ENCODE peak calls at places on chromosomes 11 and 22, in nine cellular contexts. H is T-helper 1 cell; J is GM04504; P is DMS153; W is CD8-positive, alpha-beta memory T cell; Y is putamen; V is GM12891; T is uterus; L is fibroblast of pulmonary artery. B is an unnamed sample.

GRCh38 chr11:32597914-32598313 is 14.3 kb downstream of the EIF3M start:
- DNase-seq in T (no peak), Y (no peak), V (no peak), H (no peak), L (no peak), P (no peak), W (no peak), J (no peak), B (no peak)

GRCh38 chr11:10728154-10728553 is 22.9 kb upstream of the CTR9 start:
- DNase-seq in H (no peak), T (no peak), W (no peak), V (no peak), Y (no peak), J (no peak), L (no peak), P (no peak), B (no peak)

GRCh38 chr11:15636520-15637065 is 521.9 kb downstream of the INSC start:
- DNase-seq in L (no peak), T (no peak), Y (no peak), J (no peak), V (no peak), W (no peak), P (no peak), H (no peak), B (no peak)

GRCh38 chr11:47004595-47005033 is 68.1 kb downstream of the CSTPP1 start:
- DNase-seq in L (peak), Y (peak), P (peak), V (no peak), J (peak), H (no peak), W (no peak), T (peak), B (peak)

GRCh38 chr22:42649261-42650056 is at the start of gene CYB5R3:
- DNase-seq in H (peak), J (peak), V (peak), P (peak), Y (peak), T (peak), L (peak), W (peak), B (peak)

GRCh38 chr11:86760577-86760976 is 39.8 kb upstream of the PRSS23 start:
- DNase-seq in L (no peak), H (no peak), J (no peak), V (no peak), P (no peak), W (no peak), T (no peak), Y (no peak), B (peak)

GRCh38 chr11:90803366-90803765 is 580.5 kb upstream of the CHORDC1 start:
- DNase-seq in L (no peak), W (no peak), T (no peak), H (no peak), J (no peak), V (no peak), P (no peak), Y (no peak), B (no peak)

GRCh38 chr11:64472593-64473455 is 113.9 kb downstream of the RPS6KA4 start:
- DNase-seq in Y (no peak), W (no peak), T (no peak), V (no peak), P (no peak), J (no peak), L (no peak), H (no peak), B (peak)

GRCh38 chr22:38572065-38572464 is 2.1 kb upstream of the DMC1 start:
- DNase-seq in J (peak), H (no peak), P (no peak), L (peak), T (peak), V (peak), W (peak), Y (peak), B (peak)

GRCh38 chr11:65788801-65789200 is 1.9 kb downstream of the OVOL1 start:
- DNase-seq in H (no peak), T (no peak), V (no peak), Y (no peak), P (no peak), J (no peak), L (no peak), W (no peak), B (no peak)

GRCh38 chr11:3016861-3017260 is 24.7 kb upstream of the NAP1L4 start:
- DNase-seq in H (no peak), L (no peak), Y (no peak), P (no peak), V (no peak), J (no peak), W (no peak), T (no peak), B (no peak)

GRCh38 chr11:19110290-19110689 is 6.7 kb upstream of the ZDHHC13 start:
- DNase-seq in J (no peak), V (no peak), T (no peak), P (peak), Y (no peak), L (no peak), H (no peak), W (no peak), B (peak)

B was measured in M059J.